ENCODE peak calls at places on chromosomes 1 and 21, in ten cellular contexts. T is GM23338, Y is pancreas, R is IMR-90, A is astrocyte, X is A549, P is upper lobe of right lung, K is AG10803, G is tibial nerve, N is WTC11. C is an unnamed sample.

GRCh38 chr1:118973032-118973431 is 15.1 kb downstream of the TBX15 start:
- DNase-seq in T (no peak), Y (no peak), R (no peak), A (no peak), X (no peak), P (no peak), K (no peak), G (no peak), N (no peak), C (no peak)

GRCh38 chr1:93678966-93679480 is 2.6 kb downstream of the BCAR3 start:
- DNase-seq in T (no peak), Y (no peak), R (no peak), A (no peak), X (no peak), P (no peak), K (no peak), G (no peak), N (no peak), C (no peak)

GRCh38 chr1:47388548-47389238 is 27.4 kb upstream of the FOXE3 start:
- DNase-seq in T (peak; percentile 83), Y (peak; percentile 64), R (peak; percentile 67), A (no peak), X (peak; percentile 60), P (no peak), K (peak; percentile 60), G (peak; percentile 49), N (peak; percentile 79), C (no peak)

GRCh38 chr1:215543191-215543606 is 23.9 kb upstream of the KCTD3 start:
- DNase-seq in T (no peak), Y (no peak), R (peak; percentile 72), A (peak; percentile 56), X (no peak), P (no peak), K (peak; percentile 69), G (no peak), N (no peak), C (no peak)

GRCh38 chr1:15246960-15247614 is at the start of gene FHAD1:
- DNase-seq in T (peak; percentile 84), Y (peak; percentile 91), R (peak; percentile 17), A (peak; percentile 22), X (peak; percentile 78), P (peak; percentile 85), K (peak; percentile 27), G (no peak), N (peak; percentile 86), C (peak; percentile 79)

GRCh38 chr21:36481639-36482038 is 1.7 kb upstream of the CLDN14 start:
- DNase-seq in T (no peak), Y (no peak), R (no peak), A (no peak), X (no peak), P (no peak), K (no peak), G (no peak), N (no peak), C (no peak)

GRCh38 chr1:212930986-212931678 is 19.2 kb upstream of the VASH2 start:
- DNase-seq in T (no peak), Y (no peak), R (no peak), A (no peak), X (peak; percentile 79), P (no peak), K (no peak), G (no peak), N (no peak), C (no peak)

GRCh38 chr1:163730366-163730765 is 408.6 kb downstream of the NUF2 start:
- DNase-seq in T (no peak), Y (no peak), R (no peak), A (peak; percentile 45), X (no peak), P (no peak), K (peak; percentile 39), G (no peak), N (no peak), C (no peak)

GRCh38 chr1:54180666-54181360 is 19.0 kb downstream of the CYB5RL start:
- DNase-seq in T (no peak), Y (no peak), R (no peak), A (no peak), X (no peak), P (no peak), K (no peak), G (no peak), N (no peak), C (peak; percentile 31)

GRCh38 chr1:85911742-85912141 is 203.5 kb upstream of the ZNHIT6 start:
- DNase-seq in T (peak; percentile 43), Y (no peak), R (peak; percentile 4), A (no peak), X (peak; percentile 3), P (no peak), K (peak; percentile 7), G (no peak), N (no peak), C (no peak)
- TF ChIP-seq CTCF in T (peak; percentile 65), Y (no peak), R (peak; percentile 41), A (peak; percentile 32), X (peak; percentile 38), P (no peak), K (peak; percentile 54), G (no peak), N (no peak), C (no peak)

GRCh38 chr1:165494949-165495810 is 48.6 kb upstream of the LRRC52 start:
- DNase-seq in T (no peak), Y (no peak), R (no peak), A (no peak), X (no peak), P (no peak), K (no peak), G (no peak), N (no peak), C (no peak)

GRCh38 chr1:165495811-165496143 is 48.0 kb upstream of the LRRC52 start:
- DNase-seq in T (no peak), Y (no peak), R (no peak), A (no peak), X (no peak), P (no peak), K (no peak), G (no peak), N (no peak), C (no peak)

GRCh38 chr1:165496493-165496892 is 47.3 kb upstream of the LRRC52 start:
- DNase-seq in T (no peak), Y (no peak), R (no peak), A (no peak), X (no peak), P (no peak), K (no peak), G (no peak), N (no peak), C (no peak)

GRCh38 chr1:165490175-165490574 is 45.2 kb upstream of the RXRG start:
- DNase-seq in T (no peak), Y (no peak), R (no peak), A (no peak), X (no peak), P (no peak), K (no peak), G (no peak), N (no peak), C (peak; percentile 43)

DNA sequence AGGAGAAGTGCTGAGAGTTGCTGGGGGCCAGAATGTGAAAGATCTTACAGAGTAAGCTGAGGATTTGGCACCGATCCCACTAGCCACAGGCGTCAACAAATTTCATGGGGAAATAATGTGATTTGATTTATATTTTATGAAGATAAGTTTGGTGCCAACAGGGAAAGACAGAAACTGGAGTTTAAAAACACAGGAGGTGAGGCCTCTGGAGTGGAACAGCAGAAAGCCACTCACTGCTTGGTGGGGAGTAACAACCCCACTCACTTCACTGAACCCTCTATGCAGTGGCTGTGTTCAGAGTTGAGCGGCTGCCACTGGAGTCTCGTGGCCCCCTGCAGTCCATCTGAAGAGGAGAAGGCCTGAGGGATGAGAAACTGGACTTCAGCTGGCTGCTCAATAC is 47.9 kb upstream of the RXRG start:
- DNase-seq in T (no peak), Y (no peak), R (no peak), A (no peak), X (no peak), P (no peak), K (no peak), G (no peak), N (no peak), C (no peak)
- TF ChIP-seq CTCF in T (no peak), Y (no peak), R (no peak), A (no peak), X (no peak), P (no peak), K (no peak), G (no peak), N (no peak), C (no peak)

DNA sequence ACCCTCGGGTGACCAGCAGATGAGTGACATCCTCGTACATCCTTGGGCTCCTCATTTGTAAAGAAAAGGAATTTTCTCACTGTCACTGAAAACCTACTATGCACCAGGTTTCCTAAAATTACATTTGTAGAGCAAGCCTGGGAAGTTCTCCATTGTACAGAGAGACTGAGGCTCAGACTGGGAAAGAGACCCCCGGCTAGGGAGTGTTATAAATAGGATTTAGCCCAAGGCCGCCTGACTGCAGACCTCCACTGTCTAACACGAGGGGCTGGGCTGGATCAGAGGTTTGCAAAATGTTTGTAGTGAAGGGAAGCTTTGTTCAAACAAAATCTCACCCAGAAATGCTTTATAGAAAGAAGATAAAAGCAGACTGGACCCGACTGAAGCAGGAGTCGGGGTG is 131.2 kb downstream of the ACTL8 start:
- DNase-seq in T (no peak), Y (no peak), R (no peak), A (no peak), X (no peak), P (no peak), K (no peak), G (no peak), N (no peak), C (no peak)
- TF ChIP-seq CTCF in T (no peak), Y (no peak), R (no peak), A (no peak), X (no peak), P (no peak), K (no peak), G (no peak), N (no peak), C (no peak)

DNA sequence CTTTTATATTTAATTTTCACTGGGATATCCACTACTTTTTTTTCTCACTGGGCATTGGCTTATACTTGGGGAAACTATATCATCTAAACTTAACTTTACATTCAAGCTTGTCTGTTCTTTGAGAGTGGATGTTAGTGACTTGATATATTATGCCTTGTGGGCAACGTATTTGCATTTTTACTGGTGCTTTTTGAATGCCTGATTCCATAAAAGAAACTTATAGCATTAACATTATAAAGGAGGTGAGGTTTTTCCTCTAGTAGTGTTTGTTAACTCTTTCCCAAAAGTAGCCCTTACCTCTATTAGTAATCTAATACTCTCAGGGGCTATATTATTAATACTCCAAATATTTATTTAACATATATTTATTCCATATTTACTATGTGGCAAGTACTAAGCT is 416.5 kb downstream of the PLA2G4A start:
- DNase-seq in T (no peak), Y (no peak), R (no peak), A (no peak), X (no peak), P (no peak), K (no peak), G (no peak), N (no peak), C (no peak)
- TF ChIP-seq CTCF in T (no peak), Y (no peak), R (no peak), A (no peak), X (no peak), P (no peak), K (no peak), G (no peak), N (no peak), C (no peak)

DNA sequence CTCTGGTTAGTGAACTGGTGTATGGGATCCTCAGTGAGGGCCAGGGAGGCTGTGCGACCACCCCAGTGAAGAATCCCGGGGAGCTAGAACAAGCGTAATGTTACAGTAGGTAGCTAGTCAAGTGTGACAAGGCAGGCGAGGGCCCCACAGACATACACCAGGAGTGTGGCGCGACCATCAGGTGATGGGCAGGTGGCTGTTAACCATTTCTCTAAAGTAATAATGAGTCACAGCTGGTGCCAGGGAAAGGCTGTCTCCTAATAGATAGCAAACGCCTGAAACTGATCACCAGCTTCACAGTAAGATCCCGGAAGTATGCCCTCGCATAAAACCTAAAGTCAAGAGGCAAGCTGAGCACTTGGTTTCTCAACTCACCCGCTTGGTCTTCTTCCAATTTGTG is 40.5 kb upstream of the TARBP1 start:
- DNase-seq in T (no peak), Y (no peak), R (no peak), A (no peak), X (no peak), P (no peak), K (no peak), G (no peak), N (no peak), C (no peak)
- TF ChIP-seq CTCF in T (no peak), Y (no peak), R (no peak), A (no peak), X (no peak), P (no peak), K (no peak), G (no peak), N (no peak), C (no peak)